ENCODE peak calls at places on chromosomes 16 and 17, in five cellular contexts. D is esophagus squamous epithelium, N is brain microvascular endothelial cell, S is Panc1, J is AG04450. L is an unnamed sample.

GRCh38 chr17:64152428-64153125 is 22.6 kb upstream of the ERN1 start:
- DNase-seq in S (no peak), N (no peak), J (no peak), D (no peak), L (no peak)

GRCh38 chr16:74372953-74373846 is 2.9 kb upstream of the NPIPB15 start:
- DNase-seq in N (no peak), D (no peak), J (no peak), S (no peak), L (no peak)

GRCh38 chr17:75428775-75429469 is 23.4 kb upstream of the GRB2 start:
- DNase-seq in D (no peak), N (peak; percentile 92), J (peak; percentile 74), S (no peak), L (no peak)

GRCh38 chr17:17745476-17746455 is 64.5 kb downstream of the RAI1 start:
- DNase-seq in D (no peak), S (no peak), N (no peak), J (no peak), L (no peak)

GRCh38 chr16:50300942-50301625 is 34.7 kb downstream of the ADCY7 start:
- DNase-seq in S (no peak), D (no peak), J (no peak), N (no peak), L (no peak)

GRCh38 chr16:22813946-22814325 is at the start of gene HS3ST2:
- DNase-seq in N (no peak), J (no peak), S (no peak), D (no peak), L (no peak)

GRCh38 chr17:16818340-16818739 is 128.3 kb downstream of the CCDC144A start:
- DNase-seq in J (no peak), D (no peak), N (no peak), S (no peak), L (no peak)

GRCh38 chr16:72068930-72069329 is 5.9 kb downstream of the HPR start:
- DNase-seq in J (no peak), N (no peak), S (no peak), D (no peak), L (no peak)

GRCh38 chr17:50266384-50267073 is 7.7 kb upstream of the TMEM92 start:
- DNase-seq in J (peak; percentile 74), S (no peak), N (peak; percentile 80), D (no peak), L (no peak)

GRCh38 chr16:66830422-66831404 is at the start of gene NAE1:
- DNase-seq in N (peak; percentile 59), D (no peak), S (peak; percentile 50), J (peak; percentile 53), L (no peak)

GRCh38 chr16:24700549-24701392 is 28.7 kb upstream of the TNRC6A start:
- DNase-seq in S (peak; percentile 96), N (peak; percentile 92), D (peak; percentile 2), J (peak; percentile 94), L (peak; percentile 95)

GRCh38 chr17:77428901-77429734 is 288.3 kb downstream of the SEC14L1 start:
- DNase-seq in N (no peak), D (no peak), S (no peak), J (no peak), L (no peak)
- H3K4me3 ChIP-seq in N (no peak overlapping the region), D (no peak overlapping the region), S (no peak overlapping the region), J (no peak overlapping the region), L (no peak overlapping the region)

DNA sequence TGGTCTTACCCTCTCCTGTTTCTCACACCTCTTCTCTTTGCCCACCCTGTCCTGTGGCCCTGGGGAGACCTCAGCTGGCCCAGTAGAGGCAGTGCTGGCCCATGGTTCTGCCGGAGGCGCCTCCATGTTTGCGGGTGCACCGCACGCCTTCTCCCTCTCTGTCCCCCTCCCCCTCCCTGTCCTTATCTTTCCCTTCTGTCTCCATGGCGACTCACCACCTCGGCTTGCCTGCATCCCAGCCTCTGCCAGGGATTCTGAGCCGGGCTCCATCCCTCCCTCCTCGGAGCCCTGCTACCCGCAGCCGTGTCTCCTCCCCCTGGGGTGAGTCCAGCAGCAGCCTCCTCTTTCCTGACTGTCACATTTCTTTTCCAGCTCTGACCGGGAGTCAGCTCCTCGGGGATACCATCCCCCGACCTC is at the start of gene RNF112:
- DNase-seq in S (no peak), D (no peak), N (no peak), J (no peak), L (no peak)
- TF ChIP-seq CTCF in S (no peak), D (no peak), N (no peak), J (no peak), L (no peak)

DNA sequence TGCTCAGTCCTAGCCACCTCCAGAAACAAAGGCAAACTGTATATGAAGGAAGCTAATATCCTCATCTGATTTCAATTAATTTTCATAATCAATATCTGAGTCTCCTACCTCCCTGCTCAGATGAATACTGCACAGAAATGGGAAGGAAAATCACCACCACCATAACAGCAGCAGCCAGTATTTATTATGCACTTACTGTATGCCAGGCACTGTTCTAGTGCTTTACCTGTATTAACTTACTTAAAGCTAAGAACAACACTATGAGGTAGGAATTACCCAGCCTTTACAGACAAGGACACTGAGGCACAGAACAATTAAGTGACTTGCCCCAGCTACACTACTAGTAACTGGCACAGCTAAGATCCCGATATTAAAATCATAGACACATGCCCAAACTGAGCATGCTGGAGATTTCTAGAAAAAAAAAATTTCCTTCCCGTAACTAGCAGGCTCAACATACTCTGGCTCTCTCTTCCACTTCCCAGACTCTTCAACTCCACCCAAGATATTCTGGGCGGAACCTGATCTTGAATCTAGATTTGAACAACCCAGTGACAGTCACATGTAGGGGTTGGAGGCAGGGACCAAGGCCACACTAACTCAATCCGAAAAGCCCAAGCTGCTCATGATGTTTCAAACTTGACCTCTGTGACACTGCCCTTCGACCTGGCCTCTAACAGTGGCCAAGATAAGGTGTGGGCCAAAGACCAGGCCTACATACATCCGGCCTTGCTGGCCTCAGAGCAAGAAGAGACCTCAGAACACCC is 3.9 kb downstream of the TRIM25 start:
- DNase-seq in J (no peak), N (no peak), S (no peak), D (no peak), L (no peak)
- H3K4me3 ChIP-seq in J (no peak overlapping the region), N (no peak overlapping the region), S (peak overlapping the region; percentile 34), D (peak overlapping the region; percentile 40), L (no peak overlapping the region)

DNA sequence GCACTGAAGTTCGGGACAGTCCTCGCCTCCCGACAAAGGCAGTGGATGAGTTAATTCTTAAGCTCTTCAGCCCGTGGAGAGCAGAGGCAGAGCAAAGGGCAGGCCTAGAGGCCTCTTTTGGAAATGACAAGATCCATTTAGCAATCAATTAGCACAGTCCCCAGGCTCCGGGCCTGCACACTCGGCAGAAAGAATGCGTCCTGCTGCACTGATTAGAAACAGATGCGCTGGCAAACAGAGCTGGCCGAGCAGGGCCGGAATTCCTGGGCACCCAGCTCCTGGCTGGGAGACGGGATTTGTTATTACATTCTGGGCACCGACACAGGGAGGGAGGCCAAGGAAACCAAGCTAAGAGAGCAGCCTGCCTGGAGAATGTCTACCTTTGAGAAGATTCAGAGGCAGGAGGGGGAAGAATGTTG is 162.9 kb downstream of the COPRS start:
- DNase-seq in N (peak; percentile 53), S (no peak), J (peak; percentile 84), D (no peak), L (peak; percentile 37)
- TF ChIP-seq CTCF in N (peak; percentile 36), S (no peak), J (peak; percentile 33), D (no peak), L (peak; percentile 29)

GRCh38 chr16:86504315-86505184 is 5.8 kb upstream of the FOXF1 start:
- DNase-seq in J (no peak), S (no peak), N (no peak), D (no peak), L (no peak)

GRCh38 chr16:86501989-86502855 is 8.1 kb upstream of the FOXF1 start:
- DNase-seq in J (no peak), N (no peak), D (no peak), S (no peak), L (no peak)

GRCh38 chr16:86502856-86503748 is 7.2 kb upstream of the FOXF1 start:
- DNase-seq in S (no peak), N (no peak), D (no peak), J (no peak), L (no peak)

GRCh38 chr16:86505185-86505898 is 5.0 kb upstream of the FOXF1 start:
- DNase-seq in D (no peak), S (no peak), J (no peak), N (no peak), L (no peak)

GRCh38 chr16:86503830-86504229 is 6.5 kb upstream of the FOXF1 start:
- DNase-seq in D (no peak), N (no peak), S (no peak), J (no peak), L (no peak)
- H3K4me3 ChIP-seq in D (peak overlapping the region; percentile 69), N (no peak overlapping the region), S (no peak overlapping the region), J (peak overlapping the region; percentile 95), L (no peak overlapping the region)

GRCh38 chr17:61002316-61002736 is 324.7 kb downstream of the BCAS3 start:
- DNase-seq in S (no peak), J (peak; percentile 27), D (no peak), N (peak; percentile 24), L (no peak)
- TF ChIP-seq CTCF in S (peak; percentile 52), J (peak; percentile 60), D (no peak), N (peak; percentile 32), L (peak; percentile 62)

GRCh38 chr16:84599528-84600202 is 18.2 kb downstream of the COTL1 start:
- DNase-seq in N (peak; percentile 73), J (peak; percentile 45), S (no peak), D (no peak), L (no peak)
- H3K4me3 ChIP-seq in N (peak overlapping the region; percentile 13), J (peak overlapping the region; percentile 46), S (peak overlapping the region; percentile 11), D (peak overlapping the region; percentile 37), L (peak overlapping the region; percentile 3)

DNA sequence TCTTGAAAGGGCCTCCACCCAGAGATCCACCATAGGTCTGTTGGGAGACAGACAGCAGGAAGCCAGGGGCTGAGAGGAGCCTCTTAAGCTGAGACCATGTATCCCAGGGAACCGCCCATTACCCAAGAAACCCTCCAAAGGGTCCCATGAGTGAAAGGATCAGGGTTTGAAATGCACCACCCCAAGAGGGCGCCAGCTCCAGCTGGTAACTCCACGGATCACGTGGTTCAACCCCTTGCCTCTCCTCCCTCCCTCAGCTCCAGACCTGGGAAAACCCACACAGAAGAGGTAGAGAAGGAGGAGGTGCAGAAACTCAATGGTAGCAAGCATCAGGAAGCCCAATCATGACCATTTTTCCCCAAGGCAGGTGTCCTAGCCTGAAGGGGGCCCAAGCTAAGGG is 148.7 kb downstream of the AIPL1 start:
- DNase-seq in N (no peak), S (no peak), D (no peak), J (no peak), L (no peak)
- TF ChIP-seq CTCF in N (no peak), S (no peak), D (no peak), J (no peak), L (peak; percentile 16)

DNA sequence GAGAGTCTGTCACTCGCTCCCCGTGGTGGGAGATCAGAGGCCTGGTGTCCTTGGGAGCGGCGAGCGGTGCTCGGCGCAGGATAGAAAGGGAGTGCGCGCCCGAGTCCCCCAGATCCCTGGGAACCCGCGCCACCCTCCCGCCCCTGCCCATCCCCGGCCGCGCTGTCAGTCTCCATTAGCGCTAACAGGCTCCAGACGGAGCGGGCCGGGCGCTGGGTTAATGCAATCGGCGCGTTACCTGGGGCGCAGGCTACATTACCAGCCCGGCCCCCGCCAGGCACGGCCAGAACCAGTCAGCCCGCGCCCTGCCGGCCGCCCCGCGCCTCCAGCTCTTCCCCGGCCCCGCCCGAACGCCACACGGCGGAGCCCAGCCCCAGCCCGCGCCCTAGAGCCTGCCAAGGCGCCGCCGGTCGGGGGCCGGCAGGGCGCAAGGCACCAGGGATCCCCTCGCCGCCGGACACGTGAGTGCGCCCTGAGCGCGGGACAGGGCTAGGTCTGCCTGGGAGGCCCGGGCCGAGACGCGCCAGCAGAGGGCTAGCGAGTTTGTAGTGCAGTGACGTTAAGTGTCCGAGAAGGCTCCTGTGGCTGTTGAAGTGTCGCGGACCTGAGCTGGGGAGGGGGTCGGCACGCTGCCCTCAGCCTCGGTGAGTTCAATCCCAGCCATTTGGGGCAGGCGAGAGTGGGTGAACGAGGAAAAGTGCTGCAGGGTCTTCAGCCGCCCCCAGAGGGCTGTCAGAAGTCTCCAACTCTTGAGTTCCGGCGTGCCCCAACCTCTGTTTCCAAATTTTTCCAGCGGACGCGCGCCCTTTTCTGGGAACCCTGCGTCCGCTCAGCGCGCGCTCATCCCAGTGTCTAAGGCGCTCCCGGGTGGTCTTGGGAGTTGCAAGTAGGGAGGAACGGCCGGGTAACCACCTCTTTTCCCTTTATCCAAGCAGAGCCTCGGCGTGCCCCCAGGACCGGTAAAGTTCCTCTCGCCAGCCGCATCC is at the start of gene SLC6A2:
- DNase-seq in S (no peak), D (no peak), N (no peak), J (no peak), L (no peak)
- H3K4me3 ChIP-seq in S (no peak within 1 kb of the TSS), D (peak within 1 kb of the TSS; percentile 60), N (no peak within 1 kb of the TSS), J (no peak within 1 kb of the TSS), L (no peak within 1 kb of the TSS)

L was measured in epithelial cell of proximal tubule.